ENCODE peak calls at places on chromosomes 2 and 18, in seven cellular contexts. Y is amniotic stem cell; S is A172; T is stimulated activated CD8-positive, alpha-beta memory T cell treated with anti-CD3 and anti-CD28 coated beads, Interleukin-15, amount 100 ng/mL, for 4 hours; A is cardiac muscle cell; C is activated T-cell treated with anti-CD3 and anti-CD28 coated beads, Interleukin-2, amount 50 U/mL, for 72 hours; B is OCI-LY7. R is an unnamed sample.

GRCh38 chr2:42060718-42061619 is 13.1 kb downstream of the PKDCC start:
- DNase-seq in Y (no peak), S (no peak), T (no peak), A (peak), C (no peak), B (no peak), R (no peak)

GRCh38 chr2:130371723-130372054 is 15.8 kb downstream of the PTPN18 start:
- DNase-seq in Y (no peak), S (no peak), T (no peak), A (no peak), C (no peak), B (no peak), R (no peak)

GRCh38 chr18:61845212-61845611 is 47.6 kb downstream of the RNF152 start:
- DNase-seq in Y (no peak), S (no peak), T (no peak), A (no peak), C (no peak), B (no peak), R (no peak)

GRCh38 chr2:58701688-58702301 is 460.7 kb upstream of the FANCL start:
- DNase-seq in Y (no peak), S (peak), T (no peak), A (no peak), C (no peak), B (no peak), R (no peak)

GRCh38 chr2:79982445-79982844 is 322.1 kb downstream of the LRRTM1 start:
- DNase-seq in Y (no peak), S (no peak), T (no peak), A (no peak), C (no peak), B (peak), R (no peak)

GRCh38 chr2:124566518-124566970 is 541.5 kb downstream of the CNTNAP5 start:
- DNase-seq in Y (no peak), S (no peak), T (no peak), A (peak), C (no peak), B (no peak), R (no peak)

GRCh38 chr2:96952016-96952750 is 34.2 kb downstream of the FAM178B start:
- DNase-seq in Y (no peak), S (no peak), T (no peak), A (no peak), C (no peak), B (no peak), R (no peak)

GRCh38 chr2:96097951-96098823 is 18.2 kb downstream of the ADRA2B start:
- DNase-seq in Y (no peak), S (no peak), T (no peak), A (no peak), C (no peak), B (peak), R (no peak)

GRCh38 chr2:29372185-29372584 is 257.0 kb downstream of the CLIP4 start:
- DNase-seq in Y (no peak), S (no peak), T (no peak), A (no peak), C (no peak), B (no peak), R (no peak)

GRCh38 chr2:109284816-109285215 is 155.8 kb downstream of the SH3RF3 start:
- DNase-seq in Y (no peak), S (peak), T (no peak), A (peak), C (no peak), B (no peak), R (no peak)

GRCh38 chr2:65101071-65101470 is 28.8 kb downstream of the RAB1A start:
- DNase-seq in Y (no peak), S (no peak), T (no peak), A (no peak), C (no peak), B (no peak), R (no peak)

GRCh38 chr2:173459363-173459762 is 104.7 kb downstream of the CDCA7 start:
- DNase-seq in Y (no peak), S (no peak), T (no peak), A (no peak), C (no peak), B (no peak), R (no peak)

GRCh38 chr18:63316612-63317555 is 2.7 kb downstream of the BCL2 start:
- DNase-seq in Y (no peak), S (no peak), T (no peak), A (no peak), C (no peak), B (no peak), R (no peak)

GRCh38 chr2:204024503-204024902 is 87.9 kb downstream of the ICOS start:
- DNase-seq in Y (no peak), S (peak), T (no peak), A (peak), C (peak), B (peak), R (no peak)

GRCh38 chr2:59096952-59097351 is 855.8 kb upstream of the FANCL start:
- DNase-seq in Y (no peak), S (no peak), T (no peak), A (no peak), C (no peak), B (no peak), R (no peak)

GRCh38 chr2:86788881-86789686 is 1.6 kb downstream of the CD8A start:
- DNase-seq in Y (no peak), S (no peak), T (no peak), A (no peak), C (peak), B (no peak), R (no peak)

GRCh38 chr2:8090748-8091700 is 590.8 kb upstream of the ID2 start:
- DNase-seq in Y (peak), S (peak), T (no peak), A (peak), C (peak), B (peak), R (no peak)

GRCh38 chr2:113052767-113053166 is at the start of gene IL36B:
- DNase-seq in Y (no peak), S (no peak), T (no peak), A (no peak), C (no peak), B (no peak), R (no peak)

GRCh38 chr2:25473758-25474335 is 132.1 kb upstream of the DNMT3A start:
- DNase-seq in Y (no peak), S (no peak), T (no peak), A (peak), C (no peak), B (no peak), R (no peak)